ENCODE peak calls at places on chromosome 15, in nine cellular contexts. One of them, this sample, is unnamed.

GRCh38 chr15:54567408-54568040 is 589.3 kb downstream of the UNC13C start:
- DNase-seq in CD8-positive, alpha-beta memory T cell: no peak
- DNase-seq in activated CD4-positive, alpha-beta T cell treated with anti-CD3 and anti-CD28 coated beads, Interleukin-2, amount 50 U/mL, for 24 hours: no peak
- DNase-seq in Right ventricle myocardium superior: no peak
- DNase-seq in EH: no peak
- DNase-seq in AG09309: no peak
- DNase-seq in mesenchymal stem cell: no peak
- DNase-seq in A172: no peak
- DNase-seq in HAP-1: no peak
- DNase-seq in this sample: no peak

GRCh38 chr15:81942655-81943054 is 103.2 kb downstream of the MEX3B start:
- DNase-seq in CD8-positive, alpha-beta memory T cell: no peak
- DNase-seq in activated CD4-positive, alpha-beta T cell treated with anti-CD3 and anti-CD28 coated beads, Interleukin-2, amount 50 U/mL, for 24 hours: no peak
- DNase-seq in Right ventricle myocardium superior: no peak
- DNase-seq in EH: no peak
- DNase-seq in AG09309: no peak
- DNase-seq in mesenchymal stem cell: no peak
- DNase-seq in A172: no peak
- DNase-seq in HAP-1: no peak
- DNase-seq in this sample: no peak

GRCh38 chr15:98955980-98956723 is 51.4 kb downstream of the PGPEP1L start:
- DNase-seq in CD8-positive, alpha-beta memory T cell: no peak
- DNase-seq in activated CD4-positive, alpha-beta T cell treated with anti-CD3 and anti-CD28 coated beads, Interleukin-2, amount 50 U/mL, for 24 hours: no peak
- DNase-seq in Right ventricle myocardium superior: no peak
- DNase-seq in EH: no peak
- DNase-seq in AG09309: no peak
- DNase-seq in mesenchymal stem cell: no peak
- DNase-seq in A172: no peak
- DNase-seq in HAP-1: no peak
- DNase-seq in this sample: no peak

GRCh38 chr15:83515171-83515570 is 68.0 kb downstream of the SH3GL3 start:
- DNase-seq in CD8-positive, alpha-beta memory T cell: no peak
- DNase-seq in activated CD4-positive, alpha-beta T cell treated with anti-CD3 and anti-CD28 coated beads, Interleukin-2, amount 50 U/mL, for 24 hours: no peak
- DNase-seq in Right ventricle myocardium superior: no peak
- DNase-seq in EH: no peak
- DNase-seq in AG09309: no peak
- DNase-seq in mesenchymal stem cell: no peak
- DNase-seq in A172: no peak
- DNase-seq in HAP-1: peak
- DNase-seq in this sample: no peak

GRCh38 chr15:31295660-31296059 is 31.0 kb upstream of the KLF13 start:
- DNase-seq in CD8-positive, alpha-beta memory T cell: no peak
- DNase-seq in activated CD4-positive, alpha-beta T cell treated with anti-CD3 and anti-CD28 coated beads, Interleukin-2, amount 50 U/mL, for 24 hours: no peak
- DNase-seq in Right ventricle myocardium superior: no peak
- DNase-seq in EH: no peak
- DNase-seq in AG09309: no peak
- DNase-seq in mesenchymal stem cell: no peak
- DNase-seq in A172: no peak
- DNase-seq in HAP-1: peak
- DNase-seq in this sample: no peak

GRCh38 chr15:64501396-64501716 is 41.0 kb downstream of the ZNF609 start:
- DNase-seq in CD8-positive, alpha-beta memory T cell: no peak
- DNase-seq in activated CD4-positive, alpha-beta T cell treated with anti-CD3 and anti-CD28 coated beads, Interleukin-2, amount 50 U/mL, for 24 hours: no peak
- DNase-seq in Right ventricle myocardium superior: no peak
- DNase-seq in EH: no peak
- DNase-seq in AG09309: no peak
- DNase-seq in mesenchymal stem cell: no peak
- DNase-seq in A172: no peak
- DNase-seq in HAP-1: no peak
- DNase-seq in this sample: no peak

GRCh38 chr15:61216519-61216918 is 12.6 kb downstream of the RORA start:
- DNase-seq in CD8-positive, alpha-beta memory T cell: no peak
- DNase-seq in activated CD4-positive, alpha-beta T cell treated with anti-CD3 and anti-CD28 coated beads, Interleukin-2, amount 50 U/mL, for 24 hours: no peak
- DNase-seq in Right ventricle myocardium superior: no peak
- DNase-seq in EH: no peak
- DNase-seq in AG09309: no peak
- DNase-seq in mesenchymal stem cell: no peak
- DNase-seq in A172: no peak
- DNase-seq in HAP-1: no peak
- DNase-seq in this sample: no peak

GRCh38 chr15:28896944-28897343 is 11.2 kb downstream of the APBA2 start:
- DNase-seq in CD8-positive, alpha-beta memory T cell: no peak
- DNase-seq in activated CD4-positive, alpha-beta T cell treated with anti-CD3 and anti-CD28 coated beads, Interleukin-2, amount 50 U/mL, for 24 hours: no peak
- DNase-seq in Right ventricle myocardium superior: no peak
- DNase-seq in EH: peak
- DNase-seq in AG09309: peak
- DNase-seq in mesenchymal stem cell: peak
- DNase-seq in A172: peak
- DNase-seq in HAP-1: no peak
- DNase-seq in this sample: peak

GRCh38 chr15:29053006-29053405 is 167.2 kb downstream of the APBA2 start:
- DNase-seq in CD8-positive, alpha-beta memory T cell: no peak
- DNase-seq in activated CD4-positive, alpha-beta T cell treated with anti-CD3 and anti-CD28 coated beads, Interleukin-2, amount 50 U/mL, for 24 hours: no peak
- DNase-seq in Right ventricle myocardium superior: no peak
- DNase-seq in EH: no peak
- DNase-seq in AG09309: no peak
- DNase-seq in mesenchymal stem cell: no peak
- DNase-seq in A172: no peak
- DNase-seq in HAP-1: no peak
- DNase-seq in this sample: no peak

GRCh38 chr15:69758810-69759410 is 306.3 kb downstream of the RPLP1 start:
- DNase-seq in CD8-positive, alpha-beta memory T cell: peak
- DNase-seq in activated CD4-positive, alpha-beta T cell treated with anti-CD3 and anti-CD28 coated beads, Interleukin-2, amount 50 U/mL, for 24 hours: peak
- DNase-seq in Right ventricle myocardium superior: peak
- DNase-seq in EH: peak
- DNase-seq in AG09309: no peak
- DNase-seq in mesenchymal stem cell: peak
- DNase-seq in A172: peak
- DNase-seq in HAP-1: no peak
- DNase-seq in this sample: peak

GRCh38 chr15:100694381-100695012 is 92.1 kb downstream of the ASB7 start:
- DNase-seq in CD8-positive, alpha-beta memory T cell: no peak
- DNase-seq in activated CD4-positive, alpha-beta T cell treated with anti-CD3 and anti-CD28 coated beads, Interleukin-2, amount 50 U/mL, for 24 hours: no peak
- DNase-seq in Right ventricle myocardium superior: no peak
- DNase-seq in EH: peak
- DNase-seq in AG09309: no peak
- DNase-seq in mesenchymal stem cell: peak
- DNase-seq in A172: no peak
- DNase-seq in HAP-1: no peak
- DNase-seq in this sample: no peak

GRCh38 chr15:99249270-99249817 is at the start of gene TTC23:
- DNase-seq in CD8-positive, alpha-beta memory T cell: no peak
- DNase-seq in activated CD4-positive, alpha-beta T cell treated with anti-CD3 and anti-CD28 coated beads, Interleukin-2, amount 50 U/mL, for 24 hours: no peak
- DNase-seq in Right ventricle myocardium superior: no peak
- DNase-seq in EH: peak
- DNase-seq in AG09309: peak
- DNase-seq in mesenchymal stem cell: peak
- DNase-seq in A172: peak
- DNase-seq in HAP-1: no peak
- DNase-seq in this sample: peak

GRCh38 chr15:80059786-80060489 is 462 bp downstream of the ZFAND6 start:
- DNase-seq in CD8-positive, alpha-beta memory T cell: no peak
- DNase-seq in activated CD4-positive, alpha-beta T cell treated with anti-CD3 and anti-CD28 coated beads, Interleukin-2, amount 50 U/mL, for 24 hours: no peak
- DNase-seq in Right ventricle myocardium superior: no peak
- DNase-seq in EH: peak
- DNase-seq in AG09309: no peak
- DNase-seq in mesenchymal stem cell: peak
- DNase-seq in A172: peak
- DNase-seq in HAP-1: peak
- DNase-seq in this sample: no peak

GRCh38 chr15:70625438-70625837 is 137.9 kb downstream of the UACA start:
- DNase-seq in CD8-positive, alpha-beta memory T cell: no peak
- DNase-seq in activated CD4-positive, alpha-beta T cell treated with anti-CD3 and anti-CD28 coated beads, Interleukin-2, amount 50 U/mL, for 24 hours: no peak
- DNase-seq in Right ventricle myocardium superior: no peak
- DNase-seq in EH: no peak
- DNase-seq in AG09309: no peak
- DNase-seq in mesenchymal stem cell: no peak
- DNase-seq in A172: no peak
- DNase-seq in HAP-1: no peak
- DNase-seq in this sample: no peak

GRCh38 chr15:100695048-100695447 is 92.7 kb downstream of the ASB7 start:
- DNase-seq in CD8-positive, alpha-beta memory T cell: no peak
- DNase-seq in activated CD4-positive, alpha-beta T cell treated with anti-CD3 and anti-CD28 coated beads, Interleukin-2, amount 50 U/mL, for 24 hours: no peak
- DNase-seq in Right ventricle myocardium superior: no peak
- DNase-seq in EH: no peak
- DNase-seq in AG09309: no peak
- DNase-seq in mesenchymal stem cell: no peak
- DNase-seq in A172: no peak
- DNase-seq in HAP-1: no peak
- DNase-seq in this sample: no peak

GRCh38 chr15:63698731-63699130 is 101.5 kb downstream of the FBXL22 start:
- DNase-seq in CD8-positive, alpha-beta memory T cell: no peak
- DNase-seq in activated CD4-positive, alpha-beta T cell treated with anti-CD3 and anti-CD28 coated beads, Interleukin-2, amount 50 U/mL, for 24 hours: no peak
- DNase-seq in Right ventricle myocardium superior: no peak
- DNase-seq in EH: no peak
- DNase-seq in AG09309: no peak
- DNase-seq in mesenchymal stem cell: no peak
- DNase-seq in A172: no peak
- DNase-seq in HAP-1: no peak
- DNase-seq in this sample: no peak

GRCh38 chr15:71677766-71678165 is 132.6 kb upstream of the NR2E3 start:
- DNase-seq in CD8-positive, alpha-beta memory T cell: no peak
- DNase-seq in activated CD4-positive, alpha-beta T cell treated with anti-CD3 and anti-CD28 coated beads, Interleukin-2, amount 50 U/mL, for 24 hours: no peak
- DNase-seq in Right ventricle myocardium superior: no peak
- DNase-seq in EH: no peak
- DNase-seq in AG09309: no peak
- DNase-seq in mesenchymal stem cell: no peak
- DNase-seq in A172: no peak
- DNase-seq in HAP-1: no peak
- DNase-seq in this sample: no peak

GRCh38 chr15:52615302-52615701 is 46.5 kb upstream of the ARPP19 start:
- DNase-seq in CD8-positive, alpha-beta memory T cell: no peak
- DNase-seq in activated CD4-positive, alpha-beta T cell treated with anti-CD3 and anti-CD28 coated beads, Interleukin-2, amount 50 U/mL, for 24 hours: no peak
- DNase-seq in Right ventricle myocardium superior: no peak
- DNase-seq in EH: no peak
- DNase-seq in AG09309: no peak
- DNase-seq in mesenchymal stem cell: no peak
- DNase-seq in A172: no peak
- DNase-seq in HAP-1: no peak
- DNase-seq in this sample: no peak

GRCh38 chr15:62879770-62880169 is 162.8 kb upstream of the TPM1 start:
- DNase-seq in CD8-positive, alpha-beta memory T cell: no peak
- DNase-seq in activated CD4-positive, alpha-beta T cell treated with anti-CD3 and anti-CD28 coated beads, Interleukin-2, amount 50 U/mL, for 24 hours: no peak
- DNase-seq in Right ventricle myocardium superior: no peak
- DNase-seq in EH: no peak
- DNase-seq in AG09309: no peak
- DNase-seq in mesenchymal stem cell: no peak
- DNase-seq in A172: no peak
- DNase-seq in HAP-1: no peak
- DNase-seq in this sample: no peak

GRCh38 chr15:25177955-25178801 is 223.4 kb downstream of the SNRPN start:
- DNase-seq in CD8-positive, alpha-beta memory T cell: no peak
- DNase-seq in activated CD4-positive, alpha-beta T cell treated with anti-CD3 and anti-CD28 coated beads, Interleukin-2, amount 50 U/mL, for 24 hours: no peak
- DNase-seq in Right ventricle myocardium superior: peak
- DNase-seq in EH: no peak
- DNase-seq in AG09309: no peak
- DNase-seq in mesenchymal stem cell: no peak
- DNase-seq in A172: no peak
- DNase-seq in HAP-1: peak
- DNase-seq in this sample: no peak

This sample was measured in astrocyte of the spinal cord.